ENCODE peak calls at places on chromosomes 4 and X, in four cellular contexts. O is body of pancreas, Z is upper lobe of right lung, T is heart left ventricle. S is an unnamed sample.

GRCh38 chr4:108058685-108059440 is 69.2 kb downstream of the HADH start:
- DNase-seq in O (no peak), T (no peak), Z (no peak), S (no peak)

GRCh38 chr4:1246111-1246881 is 2.6 kb downstream of the CTBP1 start:
- DNase-seq in T (no peak), Z (peak), O (peak), S (peak)

GRCh38 chr4:385934-386707 is 48.5 kb downstream of the ZNF141 start:
- DNase-seq in Z (no peak), T (no peak), O (no peak), S (no peak)

GRCh38 chr4:39516407-39516966 is 10.8 kb downstream of the UGDH start:
- DNase-seq in T (no peak), Z (no peak), O (no peak), S (no peak)

GRCh38 chrX:121085612-121086010 is 38.2 kb downstream of the GLUD2 start:
- DNase-seq in T (no peak), O (no peak), Z (no peak), S (no peak)

GRCh38 chr4:101418055-101418454 is 70.7 kb upstream of the PPP3CA start:
- DNase-seq in O (no peak), Z (no peak), T (no peak), S (no peak)

GRCh38 chrX:9586992-9587392 is 122.1 kb downstream of the TBL1X start:
- DNase-seq in T (no peak), O (no peak), Z (no peak), S (no peak)

GRCh38 chr4:158211288-158211687 is 1.0 kb downstream of the TMEM144 start:
- DNase-seq in O (peak), T (no peak), Z (no peak), S (no peak)

GRCh38 chr4:146255874-146256273 is 41.5 kb downstream of the REELD1 start:
- DNase-seq in T (no peak), Z (no peak), O (no peak), S (no peak)

GRCh38 chr4:140363558-140363957 is 9.9 kb upstream of the SCOC start:
- DNase-seq in T (no peak), O (no peak), Z (no peak), S (no peak)

GRCh38 chr4:169098054-169098896 is 88.2 kb upstream of the CBR4 start:
- DNase-seq in O (no peak), Z (no peak), T (no peak), S (no peak)

GRCh38 chr4:5399790-5400421 is 308.5 kb downstream of the EVC2 start:
- DNase-seq in Z (no peak), O (no peak), T (no peak), S (no peak)

GRCh38 chr4:182074842-182075241 is 168.4 kb upstream of the TENM3 start:
- DNase-seq in Z (no peak), T (no peak), O (no peak), S (no peak)

GRCh38 chrX:108261541-108262218 is 170.1 kb downstream of the ATG4A start:
- DNase-seq in T (no peak), O (no peak), Z (no peak), S (no peak)

GRCh38 chrX:124737771-124738170 is 391.4 kb downstream of the SH2D1A start:
- DNase-seq in T (no peak), Z (no peak), O (no peak), S (peak)

GRCh38 chr4:124060261-124060918 is 652.1 kb downstream of the ANKRD50 start:
- DNase-seq in O (no peak), Z (no peak), T (peak), S (no peak)

GRCh38 chr4:125389713-125390112 is 75.0 kb downstream of the FAT4 start:
- DNase-seq in T (no peak), Z (no peak), O (no peak), S (no peak)

GRCh38 chr4:16110906-16111305 is 27.1 kb upstream of the PROM1 start:
- DNase-seq in Z (no peak), T (no peak), O (no peak), S (no peak)

GRCh38 chr4:18057821-18058533 is 36.4 kb upstream of the LCORL start:
- DNase-seq in T (no peak), O (no peak), Z (no peak), S (no peak)

GRCh38 chrX:24204331-24204730 is 54.8 kb downstream of the ZFX start:
- DNase-seq in O (no peak), T (no peak), Z (no peak), S (no peak)

GRCh38 chr4:4663028-4663427 is 121.2 kb upstream of the STX18 start:
- DNase-seq in O (no peak), Z (no peak), T (no peak), S (no peak)

GRCh38 chr4:45621926-45622325 is 501.9 kb downstream of the GABRG1 start:
- DNase-seq in Z (no peak), O (no peak), T (no peak), S (no peak)

DNA sequence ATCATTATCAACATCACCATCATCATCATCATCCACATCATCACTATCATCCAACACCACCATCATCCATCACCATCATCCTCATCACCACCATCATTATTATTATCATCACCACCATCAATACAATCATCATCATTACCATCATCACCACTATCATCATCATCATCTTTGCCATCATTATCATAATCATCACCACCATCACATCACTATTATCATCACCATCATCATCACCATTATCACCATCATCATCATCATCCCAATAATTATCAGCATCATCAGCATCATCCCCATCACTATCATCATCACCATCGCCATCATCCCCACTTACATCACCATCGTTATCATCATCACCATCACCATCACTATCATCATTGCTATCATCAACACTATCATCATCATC is 1021.9 kb upstream of the PRKX start:
- DNase-seq in Z (no peak), T (no peak), O (no peak), S (no peak)
- TF ChIP-seq CTCF in Z (no peak), T (no peak), O (no peak), S (no peak)

GRCh38 chr4:6892190-6892908 is 17.3 kb upstream of the TBC1D14 start:
- DNase-seq in O (no peak), Z (peak), T (peak), S (no peak)
- H3K4me3 ChIP-seq in O (no peak), Z (no peak), T (peak), S (no peak)

DNA sequence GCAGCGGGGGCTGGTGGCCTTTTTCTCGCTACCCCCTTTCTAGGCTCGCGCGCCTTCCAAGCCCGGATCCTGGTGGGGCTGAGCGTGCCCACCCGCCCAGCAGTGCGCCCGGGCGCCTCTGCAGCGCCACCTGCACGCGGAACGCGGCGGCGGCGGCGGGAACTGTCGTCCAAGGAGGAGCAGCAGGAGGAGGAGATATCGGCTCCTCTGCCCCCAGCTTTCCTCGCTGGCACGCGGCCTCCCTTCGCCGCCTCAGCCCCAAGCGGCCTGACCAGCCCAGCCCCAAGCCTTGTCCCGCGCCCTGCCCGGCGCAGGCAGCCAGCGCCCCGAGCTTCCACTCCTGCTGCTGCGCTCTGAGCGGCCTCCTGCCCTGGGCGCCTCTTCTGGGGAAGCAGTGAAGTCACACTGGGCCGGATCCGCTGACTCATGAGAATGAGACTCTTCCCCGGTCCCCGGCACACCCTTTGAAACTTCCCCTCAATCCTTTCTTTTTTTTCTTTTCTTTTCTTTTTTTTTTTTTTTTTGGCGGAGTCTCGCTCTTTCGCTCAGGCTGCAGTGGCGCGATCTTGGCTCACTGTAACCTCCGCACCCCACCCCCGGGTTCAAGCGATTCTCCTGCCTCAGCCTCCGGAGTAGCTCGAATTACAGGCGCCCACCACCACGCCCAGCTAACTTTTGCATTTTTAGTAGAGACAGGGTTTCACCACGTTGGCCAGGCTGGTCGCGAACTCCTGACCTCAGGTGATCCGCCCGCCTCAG is 10.6 kb upstream of the ELF4 start:
- DNase-seq in Z (peak), O (peak), T (peak), S (peak)
- TF ChIP-seq CTCF in Z (peak), O (peak), T (peak), S (peak)

GRCh38 chrX:150084474-150085229 is 146.4 kb upstream of the EOLA2 start:
- DNase-seq in Z (no peak), O (no peak), T (no peak), S (no peak)
- H3K4me3 ChIP-seq in Z (no peak), O (no peak), T (no peak), S (no peak)

DNA sequence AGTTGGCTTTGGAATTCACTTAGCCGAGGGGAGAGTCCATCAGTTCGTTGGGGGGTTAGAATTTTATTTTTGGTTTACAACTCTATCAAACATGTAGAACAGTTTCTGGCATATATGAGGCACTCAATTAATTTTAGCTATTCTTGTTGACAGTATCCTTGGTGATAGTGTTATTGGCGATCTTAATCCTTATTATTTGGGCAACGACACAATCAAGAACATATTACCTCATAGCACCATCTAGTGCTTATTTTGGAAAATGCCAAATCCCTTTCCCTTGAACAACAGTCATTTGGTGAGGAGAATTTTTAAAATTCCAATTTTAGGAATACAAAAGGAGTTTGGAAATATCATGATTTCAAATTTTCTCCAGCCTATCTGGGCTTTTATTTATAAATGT is 17.9 kb upstream of the PGRMC1 start:
- DNase-seq in Z (no peak), T (no peak), O (no peak), S (no peak)
- TF ChIP-seq CTCF in Z (peak), T (peak), O (peak), S (peak)